ENCODE peak calls at places on chromosome 13, in seven cellular contexts. Z is ovary; Y is uterus; S is Jurkat, Clone E6-1; W is AG09309; L is thoracic aorta; K is kidney epithelial cell. O is an unnamed sample.

GRCh38 chr13:93496985-93497673 is 270.5 kb downstream of the GPC6 start:
- DNase-seq in Z (no peak), Y (no peak), S (no peak), W (no peak), L (no peak), K (no peak), O (no peak)

GRCh38 chr13:20351279-20352022 is 119.3 kb upstream of the GJB6 start:
- DNase-seq in Z (no peak), Y (no peak), S (peak; percentile 51), W (peak; percentile 72), L (no peak), K (no peak), O (no peak)

GRCh38 chr13:22993148-22993547 is 187.6 kb upstream of the SGCG start:
- DNase-seq in Z (no peak), Y (no peak), S (no peak), W (no peak), L (no peak), K (no peak), O (no peak)

GRCh38 chr13:29479716-29480492 is 115.6 kb downstream of the SLC7A1 start:
- DNase-seq in Z (peak; percentile 76), Y (no peak), S (no peak), W (no peak), L (no peak), K (no peak), O (no peak)

GRCh38 chr13:64746845-64747244 is 2483.3 kb downstream of the PCDH9 start:
- DNase-seq in Z (no peak), Y (no peak), S (no peak), W (no peak), L (no peak), K (no peak), O (no peak)

GRCh38 chr13:110916671-110917142 is 1.8 kb upstream of the ANKRD10 start:
- DNase-seq in Z (no peak), Y (no peak), S (no peak), W (peak; percentile 76), L (no peak), K (peak; percentile 34), O (no peak)

GRCh38 chr13:110812111-110812868 is 98.8 kb downstream of the ING1 start:
- DNase-seq in Z (no peak), Y (no peak), S (no peak), W (no peak), L (no peak), K (no peak), O (no peak)

GRCh38 chr13:31956944-31957644 is 74.5 kb upstream of the FRY start:
- DNase-seq in Z (no peak), Y (no peak), S (no peak), W (no peak), L (no peak), K (no peak), O (no peak)

GRCh38 chr13:82878536-82878935 is 1003.7 kb downstream of the SLITRK1 start:
- DNase-seq in Z (no peak), Y (no peak), S (no peak), W (peak; percentile 7), L (no peak), K (no peak), O (no peak)

GRCh38 chr13:73835138-73835721 is 299.0 kb downstream of the KLF12 start:
- DNase-seq in Z (no peak), Y (no peak), S (peak; percentile 44), W (peak; percentile 8), L (no peak), K (no peak), O (peak; percentile 48)

GRCh38 chr13:40345654-40346372 is 320.6 kb downstream of the FOXO1 start:
- DNase-seq in Z (no peak), Y (no peak), S (no peak), W (no peak), L (no peak), K (no peak), O (no peak)

GRCh38 chr13:52405767-52406494 is at the start of gene THSD1:
- DNase-seq in Z (peak; percentile 53), Y (peak; percentile 52), S (no peak), W (no peak), L (no peak), K (no peak), O (peak; percentile 6)
- H3K4me3 ChIP-seq in Z (peak within 1 kb of the TSS; percentile 33), Y (peak within 1 kb of the TSS; percentile 22), S (no peak within 1 kb of the TSS), W (peak within 1 kb of the TSS; percentile 98), L (peak within 1 kb of the TSS; percentile 76), K (peak within 1 kb of the TSS; percentile 73), O (peak within 1 kb of the TSS; percentile 26)

DNA sequence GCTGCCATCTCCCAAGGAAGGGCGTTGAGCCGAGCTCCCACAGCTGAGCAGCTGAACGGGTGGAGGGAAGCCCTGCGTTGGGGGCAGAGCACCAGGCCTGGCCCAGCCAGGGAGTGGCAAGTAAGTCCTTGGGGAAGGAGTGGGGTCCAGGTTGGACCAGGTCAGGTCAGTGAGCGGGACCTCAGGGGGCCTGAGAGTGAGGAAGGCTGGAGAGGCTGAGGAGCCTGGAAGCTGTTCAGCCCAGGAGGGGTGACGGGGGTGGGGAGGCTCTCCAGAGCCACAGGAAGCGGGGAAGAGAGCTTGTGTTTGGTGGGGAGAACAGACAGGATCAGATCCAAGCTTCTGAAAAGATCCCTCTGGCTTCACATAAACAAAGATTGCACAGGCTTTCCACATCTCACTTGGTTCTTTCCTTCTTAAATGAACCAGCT is 55.4 kb upstream of the ATP12A start:
- DNase-seq in Z (peak; percentile 28), Y (peak; percentile 23), S (no peak), W (no peak), L (no peak), K (no peak), O (no peak)
- H3K4me3 ChIP-seq in Z (no peak overlapping the region), Y (no peak overlapping the region), S (no peak overlapping the region), W (no peak overlapping the region), L (no peak overlapping the region), K (no peak overlapping the region), O (no peak overlapping the region)

GRCh38 chr13:112056739-112057433 is 10.1 kb upstream of the SOX1 start:
- DNase-seq in Z (no peak), Y (no peak), S (no peak), W (no peak), L (no peak), K (no peak), O (no peak)

GRCh38 chr13:112055417-112056206 is 11.3 kb upstream of the SOX1 start:
- DNase-seq in Z (no peak), Y (no peak), S (no peak), W (no peak), L (no peak), K (no peak), O (no peak)

GRCh38 chr13:112055032-112055416 is 11.9 kb upstream of the SOX1 start:
- DNase-seq in Z (no peak), Y (no peak), S (no peak), W (no peak), L (no peak), K (no peak), O (no peak)

GRCh38 chr13:112057434-112057735 is 9.6 kb upstream of the SOX1 start:
- DNase-seq in Z (no peak), Y (no peak), S (no peak), W (no peak), L (no peak), K (no peak), O (no peak)

DNA sequence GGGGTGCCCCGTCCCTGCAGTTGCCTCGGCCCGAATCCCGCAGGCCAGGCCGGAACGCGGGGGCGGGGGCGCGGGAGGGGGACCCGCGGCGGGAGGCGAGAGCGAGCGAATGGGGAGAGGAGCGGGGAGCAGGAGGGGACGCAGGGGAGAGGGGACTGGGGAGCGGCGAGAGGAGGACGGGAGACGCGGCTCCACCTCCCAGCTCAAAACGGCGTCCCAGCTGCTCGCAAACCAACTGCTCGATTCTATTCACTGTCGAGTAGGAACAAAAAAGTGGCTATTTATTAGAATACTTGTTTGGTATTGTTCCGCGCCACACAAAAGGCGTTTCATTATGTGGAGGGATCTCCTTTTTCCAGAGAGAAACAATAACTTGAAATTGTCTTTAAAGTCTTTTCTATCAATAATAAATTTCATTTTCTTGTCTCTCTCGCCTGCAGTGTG is 10.6 kb upstream of the SOX1 start:
- DNase-seq in Z (no peak), Y (no peak), S (no peak), W (no peak), L (no peak), K (no peak), O (no peak)
- H3K4me3 ChIP-seq in Z (no peak overlapping the region), Y (no peak overlapping the region), S (no peak overlapping the region), W (no peak overlapping the region), L (no peak overlapping the region), K (no peak overlapping the region), O (no peak overlapping the region)

GRCh38 chr13:75446874-75447273 is 35.1 kb downstream of the TBC1D4 start:
- DNase-seq in Z (no peak), Y (no peak), S (no peak), W (no peak), L (no peak), K (no peak), O (no peak)

GRCh38 chr13:75444016-75444415 is 38.0 kb downstream of the TBC1D4 start:
- DNase-seq in Z (no peak), Y (no peak), S (no peak), W (no peak), L (no peak), K (no peak), O (no peak)

GRCh38 chr13:75443356-75443958 is 38.5 kb downstream of the TBC1D4 start:
- DNase-seq in Z (no peak), Y (no peak), S (no peak), W (no peak), L (no peak), K (no peak), O (no peak)

GRCh38 chr13:75447493-75447892 is 34.5 kb downstream of the TBC1D4 start:
- DNase-seq in Z (no peak), Y (no peak), S (no peak), W (no peak), L (no peak), K (no peak), O (no peak)

DNA sequence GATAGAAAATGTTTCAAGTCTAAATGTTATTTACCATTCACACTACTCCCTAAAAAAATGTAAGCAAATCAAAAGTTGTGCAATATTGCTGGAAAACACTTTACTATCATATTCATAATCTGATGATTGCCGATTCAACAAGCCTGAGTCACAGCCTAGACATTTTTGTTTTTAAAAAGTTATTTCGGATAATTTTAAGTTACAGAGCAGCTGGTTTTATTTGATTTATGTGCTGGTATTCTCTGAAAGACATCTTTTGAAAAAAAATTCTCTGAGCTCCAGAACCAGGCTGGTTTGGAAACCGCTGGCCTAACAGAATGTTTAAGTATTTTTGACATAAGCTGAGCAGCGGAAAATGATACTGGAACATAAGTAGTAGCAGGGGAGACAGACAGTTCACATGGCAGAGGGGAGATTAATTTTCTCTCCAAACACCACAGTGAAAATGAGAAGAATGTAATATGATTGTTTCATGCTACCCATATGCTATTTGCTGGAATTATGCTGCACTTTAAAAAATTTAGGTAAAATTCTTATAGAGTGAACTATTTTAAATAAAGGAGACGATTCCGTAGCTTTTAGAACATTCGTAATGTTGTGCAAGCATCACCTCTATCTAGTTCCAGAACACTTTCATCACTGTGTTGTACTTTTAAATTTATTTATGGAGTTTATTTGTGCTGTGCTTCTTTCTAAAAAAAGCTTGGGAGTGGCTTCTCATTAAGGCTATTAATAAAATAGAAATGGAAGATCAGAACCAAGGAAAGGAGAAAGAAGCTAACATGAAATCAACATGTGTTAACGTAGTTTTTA is 36.0 kb downstream of the TBC1D4 start:
- DNase-seq in Z (no peak), Y (no peak), S (no peak), W (no peak), L (no peak), K (no peak), O (no peak)
- H3K4me3 ChIP-seq in Z (no peak overlapping the region), Y (no peak overlapping the region), S (no peak overlapping the region), W (no peak overlapping the region), L (no peak overlapping the region), K (no peak overlapping the region), O (no peak overlapping the region)

DNA sequence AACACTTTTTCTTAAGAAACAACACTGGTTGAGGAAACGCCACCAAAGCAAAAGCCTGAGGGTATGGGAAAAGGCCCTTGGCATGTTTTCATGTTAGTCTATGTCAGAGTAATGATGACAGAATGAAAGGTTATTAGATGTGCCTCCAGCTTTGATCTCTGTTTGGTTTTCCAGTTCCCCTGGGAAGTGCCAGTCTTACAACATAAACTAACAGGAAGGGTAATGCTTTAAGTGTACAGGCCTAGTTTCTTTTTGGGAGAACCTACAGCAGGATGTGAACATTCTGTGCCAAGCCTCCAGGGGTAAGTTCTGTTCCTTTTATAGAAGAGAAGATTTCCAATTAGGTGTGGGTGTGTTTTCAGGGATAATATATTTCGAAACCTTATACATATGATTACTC is 121.7 kb downstream of the FNDC3A start:
- DNase-seq in Z (no peak), Y (no peak), S (no peak), W (peak; percentile 74), L (no peak), K (no peak), O (no peak)
- H3K4me3 ChIP-seq in Z (no peak overlapping the region), Y (no peak overlapping the region), S (no peak overlapping the region), W (no peak overlapping the region), L (no peak overlapping the region), K (no peak overlapping the region), O (no peak overlapping the region)